ENCODE peak calls at places on chromosome 7, in six cellular contexts. H is IMR-90, J is SK-N-SH, K is HepG2, O is K562, V is GM12878. C is an unnamed sample.
A peak's percentile ranks its signal among the peaks of the same experiment; 100 is the strongest.

GRCh38 chr7:111009641-111010040 is 81.3 kb upstream of the LRRN3 start:
- DNase-seq in H (no peak), O (no peak), J (no peak), V (no peak), K (no peak), C (no peak)

GRCh38 chr7:17502209-17502810 is 203.9 kb downstream of the AHR start:
- DNase-seq in K (no peak), V (no peak), J (no peak), H (no peak), O (no peak), C (no peak)

GRCh38 chr7:154649015-154649414 is 353.9 kb downstream of the PAXIP1 start:
- DNase-seq in J (no peak), V (no peak), H (no peak), O (no peak), K (no peak), C (no peak)

GRCh38 chr7:77180990-77181595 is 18.5 kb downstream of the FGL2 start:
- DNase-seq in O (no peak), H (no peak), K (no peak), J (no peak), V (no peak), C (no peak)

GRCh38 chr7:3043544-3044395 is at the start of gene CARD11:
- DNase-seq in K (no peak), J (peak; percentile 47), H (no peak), V (no peak), O (peak; percentile 69), C (no peak)

GRCh38 chr7:28533731-28534531 is 121.6 kb downstream of the CREB5 start:
- DNase-seq in O (no peak), V (no peak), J (no peak), K (no peak), H (peak; percentile 78), C (peak; percentile 30)

GRCh38 chr7:131170440-131171105 is 157.1 kb upstream of the MKLN1 start:
- DNase-seq in J (no peak), H (peak; percentile 59), K (no peak), O (no peak), V (no peak), C (peak; percentile 57)

GRCh38 chr7:107609861-107610260 is 29.8 kb downstream of the BCAP29 start:
- DNase-seq in K (no peak), V (no peak), O (no peak), H (no peak), J (peak; percentile 48), C (no peak)

GRCh38 chr7:83984076-83984475 is 210.5 kb downstream of the SEMA3A start:
- DNase-seq in H (peak; percentile 28), O (no peak), J (no peak), V (no peak), K (no peak), C (no peak)

GRCh38 chr7:129790136-129790535 is 162.6 kb downstream of the UBE2H start:
- DNase-seq in H (peak; percentile 67), V (no peak), J (peak; percentile 16), K (no peak), O (no peak), C (no peak)

GRCh38 chr7:71348751-71349415 is 216.9 kb downstream of the GALNT17 start:
- DNase-seq in H (no peak), V (no peak), O (no peak), J (no peak), K (no peak), C (no peak)

GRCh38 chr7:4745971-4746919 is 29.2 kb upstream of the AP5Z1 start:
- DNase-seq in V (peak; percentile 48), O (no peak), K (peak; percentile 9), J (no peak), H (peak; percentile 83), C (peak; percentile 67)

GRCh38 chr7:150942591-150943452 is 35.3 kb downstream of the KCNH2 start:
- DNase-seq in J (no peak), V (no peak), O (no peak), H (no peak), K (no peak), C (no peak)

GRCh38 chr7:103594186-103594585 is 148.2 kb upstream of the SLC26A5 start:
- DNase-seq in V (no peak), K (no peak), O (no peak), J (no peak), H (no peak), C (no peak)

GRCh38 chr7:106101726-106102125 is 10.4 kb downstream of the SYPL1 start:
- DNase-seq in O (no peak), H (peak; percentile 3), J (no peak), K (no peak), V (no peak), C (no peak)

GRCh38 chr7:51288896-51289607 is 27.6 kb downstream of the COBL start:
- DNase-seq in K (no peak), H (no peak), O (no peak), V (no peak), J (no peak), C (no peak)

GRCh38 chr7:28008171-28008570 is 172.4 kb downstream of the JAZF1 start:
- DNase-seq in K (no peak), V (no peak), J (no peak), O (no peak), H (no peak), C (no peak)

GRCh38 chr7:14199336-14199735 is 209.9 kb upstream of the ETV1 start:
- DNase-seq in H (no peak), V (no peak), O (no peak), J (no peak), K (no peak), C (no peak)

GRCh38 chr7:127251048-127251451 is 1.7 kb downstream of the GRM8 start:
- DNase-seq in H (no peak), O (no peak), V (no peak), K (no peak), J (peak; percentile 45), C (no peak)

GRCh38 chr7:105808703-105809590 is 67.5 kb downstream of the ATXN7L1 start:
- DNase-seq in V (peak; percentile 99), O (no peak), K (no peak), H (peak; percentile 85), J (no peak), C (peak; percentile 18)

GRCh38 chr7:112211348-112211907 is 4.9 kb downstream of the ZNF277 start:
- DNase-seq in O (no peak), J (no peak), V (no peak), H (peak; percentile 63), K (peak; percentile 93), C (peak; percentile 59)

GRCh38 chr7:6398943-6399342 is 48.8 kb downstream of the DAGLB start:
- DNase-seq in O (no peak), V (no peak), J (no peak), K (no peak), H (no peak), C (no peak)

DNA sequence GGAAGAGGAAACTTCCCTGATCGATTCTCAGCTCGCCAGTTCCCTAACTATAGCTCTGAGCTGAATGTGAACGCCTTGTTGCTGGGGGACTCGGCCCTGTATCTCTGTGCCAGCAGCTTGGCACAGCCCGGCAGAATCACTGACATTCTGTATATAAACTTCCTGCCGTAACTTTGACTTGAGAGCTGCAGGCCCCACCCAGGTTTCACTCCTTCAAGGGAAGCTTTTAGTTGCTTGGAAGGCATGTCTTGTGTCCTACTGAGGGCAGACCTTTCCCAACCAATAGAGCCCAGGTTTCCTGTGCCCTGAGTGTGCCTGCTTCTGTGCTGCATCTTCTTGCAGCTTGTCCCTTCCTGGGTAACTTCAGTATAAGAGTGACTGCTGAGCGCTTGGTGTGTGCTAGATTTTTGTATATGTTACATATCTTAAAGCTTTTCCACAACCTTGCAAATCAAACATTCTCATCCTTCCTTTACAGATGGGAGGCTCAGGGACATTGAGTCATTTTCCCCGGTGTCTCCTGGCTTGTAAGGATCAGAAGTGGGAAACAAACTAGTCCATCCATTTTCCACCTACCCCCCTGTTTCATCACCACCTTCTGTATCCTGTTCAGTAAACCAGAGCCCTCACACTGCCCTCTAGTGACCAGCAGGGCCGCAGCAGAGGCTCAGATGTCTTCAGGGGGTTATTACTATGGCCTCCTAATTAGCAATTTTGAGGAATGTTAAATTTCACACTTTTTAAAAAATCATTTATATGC is 225.2 kb upstream of the PRSS58 start:
- DNase-seq in K (peak; percentile 7), J (peak; percentile 55), H (peak; percentile 66), V (no peak), O (peak; percentile 59), C (peak; percentile 25)
- TF ChIP-seq SMC3 in K (peak; percentile 55), J (peak; percentile 84), H (peak; percentile 68), V (peak; percentile 35), O (peak; percentile 56), C (peak; percentile 45)

GRCh38 chr7:139118803-139119485 is 9.4 kb upstream of the ZC3HAV1 start:
- DNase-seq in O (peak; percentile 82), J (no peak), V (peak; percentile 75), K (no peak), H (peak; percentile 37), C (no peak)

GRCh38 chr7:139125637-139126036 is 16.1 kb upstream of the ZC3HAV1 start:
- DNase-seq in J (no peak), H (no peak), O (no peak), K (no peak), V (no peak), C (no peak)

GRCh38 chr7:139119486-139119849 is 9.9 kb upstream of the ZC3HAV1 start:
- DNase-seq in J (no peak), H (no peak), O (no peak), V (no peak), K (no peak), C (no peak)

GRCh38 chr7:139127648-139128047 is 18.1 kb upstream of the ZC3HAV1 start:
- DNase-seq in J (no peak), H (peak; percentile 48), K (no peak), O (no peak), V (no peak), C (peak; percentile 23)

GRCh38 chr7:139124084-139124914 is 14.8 kb upstream of the ZC3HAV1 start:
- DNase-seq in V (no peak), K (no peak), H (no peak), J (no peak), O (peak; percentile 97), C (no peak)
- TF ChIP-seq SMC3 in V (no peak), K (no peak), H (no peak), J (no peak), O (no peak), C (no peak)

GRCh38 chr7:139588632-139589031 is 65.1 kb downstream of the CLEC2L start:
- DNase-seq in O (peak; percentile 58), K (no peak), V (no peak), J (no peak), H (peak; percentile 83), C (no peak)
- TF ChIP-seq SMC3 in O (no peak), K (no peak), V (no peak), J (no peak), H (no peak), C (no peak)

DNA sequence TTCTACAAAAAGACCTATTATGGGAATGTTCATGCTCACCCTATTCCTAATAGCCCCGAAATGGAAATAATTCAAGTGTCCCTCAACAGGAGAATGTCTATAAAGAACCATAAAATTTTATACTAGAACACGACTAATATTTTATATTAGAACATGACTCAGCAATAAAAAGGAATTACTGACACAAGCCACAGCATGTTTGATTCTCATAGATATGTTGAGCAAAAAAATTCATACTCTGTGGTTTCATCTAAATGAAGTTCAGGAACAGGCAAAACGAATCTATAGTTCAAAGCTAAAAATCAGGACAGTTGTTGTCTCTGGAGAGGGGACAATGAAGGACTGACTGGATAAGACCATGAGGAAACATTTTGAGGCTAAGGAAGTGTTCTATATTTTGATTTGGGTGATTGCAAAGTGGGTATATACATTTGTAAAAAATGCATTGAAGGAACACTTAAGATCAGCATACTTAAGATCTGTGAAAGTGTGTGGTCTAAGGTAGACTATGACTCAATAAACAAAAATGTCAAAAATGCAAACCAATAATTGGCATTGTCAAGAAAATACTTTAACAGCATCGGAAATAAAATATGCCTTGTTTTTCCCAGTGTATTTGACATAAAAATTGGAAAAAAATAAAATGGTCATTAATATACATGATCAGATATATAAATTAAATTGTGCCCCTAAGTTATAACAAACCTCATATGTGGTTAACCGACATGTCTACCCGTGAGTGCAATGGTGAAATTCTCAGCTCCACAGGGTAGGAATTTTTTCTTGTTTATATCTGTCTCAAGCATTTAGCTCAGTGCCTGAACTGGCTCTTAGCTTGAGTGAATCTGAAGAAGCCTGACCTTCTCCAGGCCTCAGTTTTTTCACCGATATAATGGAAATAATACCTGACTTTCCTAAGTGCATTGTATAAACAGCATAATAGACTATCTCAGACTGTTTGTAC is 124.9 kb upstream of the CTTNBP2 start:
- DNase-seq in O (no peak), J (no peak), V (no peak), H (no peak), K (no peak), C (no peak)
- TF ChIP-seq SMC3 in O (no peak), J (no peak), V (no peak), H (no peak), K (no peak), C (no peak)

C was measured in A549.